ENCODE peak calls at places on chromosomes 3 and 15, in four cellular contexts. Q, V, P and Z are unnamed samples.

GRCh38 chr3:108202834-108203233 is 19.4 kb downstream of the IFT57 start:
- DNase-seq in Q (no peak), V (no peak), P (no peak), Z (no peak)

GRCh38 chr15:100947760-100948429 is 28.7 kb downstream of the LRRK1 start:
- DNase-seq in Q (no peak), V (no peak), P (peak), Z (no peak)

GRCh38 chr15:66941231-66941711 is 124.1 kb upstream of the SMAD3 start:
- DNase-seq in Q (no peak), V (no peak), P (no peak), Z (no peak)

GRCh38 chr15:90915808-90916440 is 12.8 kb downstream of the MAN2A2 start:
- DNase-seq in Q (no peak), V (no peak), P (peak), Z (no peak)

GRCh38 chr15:45919806-45920205 is 285.0 kb downstream of the SQOR start:
- DNase-seq in Q (no peak), V (no peak), P (peak), Z (no peak)

GRCh38 chr15:63504247-63504978 is at the start of gene USP3:
- DNase-seq in Q (peak), V (peak), P (peak), Z (peak)

GRCh38 chr15:77031376-77032050 is 36.6 kb downstream of the PSTPIP1 start:
- DNase-seq in Q (no peak), V (no peak), P (peak), Z (peak)

GRCh38 chr3:171949559-171949958 is 89.8 kb upstream of the FNDC3B start:
- DNase-seq in Q (no peak), V (no peak), P (no peak), Z (no peak)

GRCh38 chr3:146221276-146221675 is 29.6 kb downstream of the PLSCR4 start:
- DNase-seq in Q (no peak), V (no peak), P (peak), Z (no peak)

GRCh38 chr3:124079912-124080276 is 88.0 kb upstream of the ROPN1 start:
- DNase-seq in Q (no peak), V (no peak), P (no peak), Z (no peak)

GRCh38 chr3:46276497-46277099 is 34.3 kb downstream of the CCR3 start:
- DNase-seq in Q (peak), V (peak), P (peak), Z (peak)

GRCh38 chr3:99484871-99485270 is 153.5 kb upstream of the COL8A1 start:
- DNase-seq in Q (no peak), V (no peak), P (peak), Z (no peak)

GRCh38 chr15:101358895-101359294 is 63.8 kb upstream of the SNRPA1 start:
- DNase-seq in Q (no peak), V (no peak), P (peak), Z (no peak)

GRCh38 chr3:12353796-12354505 is 65.1 kb downstream of the PPARG start:
- DNase-seq in Q (no peak), V (no peak), P (peak), Z (no peak)

GRCh38 chr15:65468229-65468628 is 45.5 kb upstream of the IGDCC4 start:
- DNase-seq in Q (no peak), V (no peak), P (no peak), Z (no peak)

GRCh38 chr3:98846101-98846500 is 55.4 kb downstream of the DCBLD2 start:
- DNase-seq in Q (no peak), V (no peak), P (peak), Z (no peak)

GRCh38 chr3:195907730-195908438 is 467 bp downstream of the TNK2 start:
- DNase-seq in Q (no peak), V (peak), P (no peak), Z (peak)

GRCh38 chr3:102466001-102466400 is 31.2 kb downstream of the ZPLD1 start:
- DNase-seq in Q (no peak), V (no peak), P (peak), Z (no peak)

GRCh38 chr3:30614373-30614772 is 8.0 kb downstream of the TGFBR2 start:
- DNase-seq in Q (no peak), V (no peak), P (no peak), Z (no peak)

GRCh38 chr3:141460097-141460704 is 26.6 kb upstream of the RASA2 start:
- DNase-seq in Q (peak), V (peak), P (peak), Z (peak)

GRCh38 chr15:41782486-41783271 is 8.4 kb downstream of the MAPKBP1 start:
- DNase-seq in Q (no peak), V (no peak), P (no peak), Z (no peak)
- TF ChIP-seq CTCF in Q (no peak), V (no peak), P (no peak), Z (no peak)

DNA sequence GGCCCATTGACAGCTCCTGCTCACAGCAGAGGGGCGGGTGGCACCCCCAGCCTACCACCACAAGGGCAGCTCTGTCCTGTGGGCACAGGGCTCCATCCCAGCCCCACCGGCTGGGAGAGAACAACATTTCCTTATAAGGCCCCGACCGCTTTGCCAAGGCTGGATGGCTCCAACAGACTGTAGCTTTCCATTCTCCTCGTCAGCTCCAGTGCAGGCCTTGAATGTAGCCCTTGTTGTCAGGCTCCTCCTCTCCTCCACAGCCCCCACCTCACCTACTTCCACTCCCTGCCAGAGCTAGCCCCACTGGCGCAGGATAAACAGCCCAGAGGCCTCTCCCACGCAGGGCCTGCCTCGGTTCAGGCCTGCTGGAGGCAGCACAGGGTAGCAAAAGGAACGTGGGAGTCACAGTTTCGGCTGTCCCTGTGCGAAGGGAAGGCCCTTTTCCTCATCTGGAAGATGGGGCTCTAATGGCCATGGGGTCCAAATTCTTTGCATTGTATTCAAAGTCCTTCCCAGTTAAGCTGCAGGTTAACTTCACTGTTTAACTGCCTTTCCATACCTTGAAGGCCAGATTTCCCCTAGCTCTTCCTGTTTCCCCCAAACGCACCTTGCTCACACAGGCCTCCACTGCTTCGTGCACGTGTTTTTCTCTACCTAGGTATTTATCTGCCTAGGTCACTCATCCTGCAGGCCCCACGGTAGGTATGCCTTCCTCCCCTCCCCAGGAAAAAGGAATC is 101.6 kb upstream of the LPP start:
- DNase-seq in Q (peak), V (no peak), P (peak), Z (no peak)
- TF ChIP-seq CTCF in Q (peak), V (no peak), P (peak), Z (no peak)

DNA sequence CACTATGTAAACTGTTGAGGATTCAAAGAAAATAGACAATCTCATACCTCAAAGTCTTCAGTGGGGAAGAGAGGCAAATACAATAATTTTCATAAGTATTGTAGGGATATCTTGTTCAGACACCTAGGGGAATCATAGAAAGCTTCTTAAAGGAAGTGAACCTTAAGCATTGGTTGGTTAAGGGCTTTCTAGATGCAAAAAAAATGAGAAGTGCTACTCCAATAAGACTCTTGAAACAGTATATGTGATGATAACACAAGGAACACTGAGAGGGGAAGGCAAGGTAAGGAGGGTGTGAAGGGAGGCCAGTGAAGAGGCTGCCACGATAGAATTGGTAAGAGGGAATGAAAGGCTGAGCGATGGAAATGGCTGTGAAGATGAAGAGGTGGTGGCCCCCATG is 104.1 kb downstream of the TPRG1 start:
- DNase-seq in Q (no peak), V (no peak), P (no peak), Z (no peak)
- TF ChIP-seq CTCF in Q (no peak), V (no peak), P (no peak), Z (no peak)

GRCh38 chr3:43699864-43700263 is 9.1 kb downstream of the ABHD5 start:
- DNase-seq in Q (no peak), V (peak), P (peak), Z (peak)
- TF ChIP-seq CTCF in Q (no peak), V (peak), P (peak), Z (peak)

GRCh38 chr3:18988619-18989229 is 159.6 kb upstream of the KCNH8 start:
- DNase-seq in Q (no peak), V (peak), P (peak), Z (no peak)
- TF ChIP-seq CTCF in Q (peak), V (peak), P (no peak), Z (peak)

DNA sequence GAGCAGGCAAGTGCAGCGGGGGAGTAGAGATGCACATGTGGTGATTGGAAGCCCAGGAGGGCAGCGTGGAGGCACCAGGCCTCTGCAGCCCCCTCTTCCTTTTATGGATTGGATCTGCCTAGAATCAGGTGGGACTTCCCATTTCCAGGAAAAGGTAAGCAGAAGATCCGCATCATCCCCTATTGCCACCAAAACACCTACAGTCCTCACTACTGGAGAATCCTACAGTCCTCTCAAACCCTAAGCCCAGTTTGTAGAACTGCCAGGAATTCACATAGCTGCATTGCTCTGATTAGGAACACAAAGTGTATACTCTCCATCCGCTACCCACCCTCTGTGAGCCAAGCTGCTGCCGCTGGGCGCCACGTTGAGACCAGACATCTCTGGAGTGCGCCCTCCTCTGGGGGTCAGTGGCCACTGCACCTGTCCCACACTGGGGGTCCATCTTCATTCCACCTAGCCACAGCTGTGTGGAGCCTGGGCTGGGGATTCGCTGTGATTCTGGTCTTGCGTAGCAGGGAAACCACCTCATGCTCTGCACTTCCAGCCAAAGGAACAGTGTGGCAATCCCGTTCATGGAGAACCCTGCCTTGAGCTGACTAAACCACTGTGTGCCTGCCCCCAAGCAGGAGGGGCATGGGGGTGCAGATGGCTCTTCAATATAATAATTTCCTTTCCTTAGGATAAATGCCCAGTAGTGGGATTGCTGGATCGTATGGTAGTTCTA is 88.9 kb upstream of the PTX3 start:
- DNase-seq in Q (peak), V (no peak), P (peak), Z (no peak)
- TF ChIP-seq CTCF in Q (peak), V (peak), P (peak), Z (no peak)

GRCh38 chr3:40911928-40912327 is 287.4 kb upstream of the CTNNB1 start:
- DNase-seq in Q (no peak), V (no peak), P (no peak), Z (no peak)

GRCh38 chr3:40913192-40913591 is 286.1 kb upstream of the CTNNB1 start:
- DNase-seq in Q (no peak), V (no peak), P (no peak), Z (no peak)

GRCh38 chr3:40911264-40911663 is 288.0 kb upstream of the CTNNB1 start:
- DNase-seq in Q (no peak), V (no peak), P (peak), Z (no peak)

GRCh38 chr3:40913641-40914040 is 285.7 kb upstream of the CTNNB1 start:
- DNase-seq in Q (no peak), V (no peak), P (no peak), Z (no peak)

DNA sequence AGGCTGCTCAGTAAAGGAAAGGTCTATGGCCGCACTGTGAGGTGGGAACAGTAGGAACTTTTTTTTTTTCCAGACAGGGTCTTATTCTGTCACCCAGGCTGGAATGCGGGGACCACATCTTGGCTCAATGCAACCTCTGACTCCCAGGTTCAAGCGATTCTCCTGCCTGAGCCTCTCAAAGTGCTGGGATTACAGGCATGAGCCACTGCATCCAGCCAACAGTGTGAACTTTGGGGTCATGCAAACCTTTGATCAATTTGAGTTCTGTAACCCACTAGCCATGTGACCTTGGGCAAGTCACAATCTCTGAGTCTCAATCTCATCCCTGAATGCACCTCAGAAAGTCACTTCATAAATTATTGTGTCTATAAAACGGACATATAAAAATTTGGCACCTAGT is 286.8 kb upstream of the CTNNB1 start:
- DNase-seq in Q (no peak), V (no peak), P (no peak), Z (no peak)
- TF ChIP-seq CTCF in Q (no peak), V (no peak), P (no peak), Z (no peak)

GRCh38 chr3:50263443-50264388 is 5.2 kb upstream of the SEMA3B start:
- DNase-seq in Q (no peak), V (no peak), P (no peak), Z (no peak)

GRCh38 chr3:50262778-50263177 is 6.2 kb upstream of the SEMA3B start:
- DNase-seq in Q (no peak), V (no peak), P (no peak), Z (no peak)

GRCh38 chr3:50264964-50265485 is 3.9 kb upstream of the SEMA3B start:
- DNase-seq in Q (no peak), V (no peak), P (no peak), Z (no peak)

GRCh38 chr3:50265988-50266387 is 3.0 kb upstream of the SEMA3B start:
- DNase-seq in Q (no peak), V (no peak), P (no peak), Z (no peak)

GRCh38 chr3:50264389-50264963 is 4.5 kb upstream of the SEMA3B start:
- DNase-seq in Q (peak), V (no peak), P (peak), Z (no peak)
- TF ChIP-seq CTCF in Q (no peak), V (no peak), P (no peak), Z (no peak)